ENCODE peak calls at places on chromosomes 2 and 18, in eight cellular contexts. M, F, I, U, N, Y, S and A are unnamed samples.

GRCh38 chr2:160406591-160407392 is 86.8 kb downstream of the RBMS1 start:
- DNase-seq in M (peak), F (no peak), I (peak), U (peak), N (peak), Y (no peak), S (no peak), A (peak)

GRCh38 chr2:1653137-1653789 is 91.1 kb downstream of the PXDN start:
- DNase-seq in M (peak), F (peak), I (no peak), U (peak), N (peak), Y (no peak), S (peak), A (peak)

GRCh38 chr2:238596571-238597551 is 170.1 kb downstream of the ASB1 start:
- DNase-seq in M (peak), F (peak), I (peak), U (peak), N (no peak), Y (no peak), S (peak), A (peak)

GRCh38 chr2:165863816-165864221 is 69.8 kb upstream of the GALNT3 start:
- DNase-seq in M (no peak), F (no peak), I (no peak), U (no peak), N (peak), Y (no peak), S (no peak), A (no peak)

GRCh38 chr2:222989431-222989830 is 62.6 kb upstream of the KCNE4 start:
- DNase-seq in M (no peak), F (no peak), I (no peak), U (no peak), N (no peak), Y (no peak), S (no peak), A (no peak)

GRCh38 chr2:170013802-170014551 is 164.0 kb upstream of the MYO3B start:
- DNase-seq in M (peak), F (no peak), I (no peak), U (no peak), N (no peak), Y (no peak), S (no peak), A (no peak)

GRCh38 chr2:107248932-107249331 is 363.0 kb upstream of the ST6GAL2 start:
- DNase-seq in M (no peak), F (no peak), I (no peak), U (no peak), N (no peak), Y (no peak), S (no peak), A (no peak)

GRCh38 chr18:66167829-66168463 is 417.1 kb downstream of the CDH7 start:
- DNase-seq in M (no peak), F (no peak), I (no peak), U (no peak), N (no peak), Y (no peak), S (no peak), A (no peak)

GRCh38 chr2:37529830-37530452 is 141.5 kb downstream of the CDC42EP3 start:
- DNase-seq in M (no peak), F (no peak), I (no peak), U (no peak), N (no peak), Y (no peak), S (no peak), A (peak)

GRCh38 chr2:236865052-236865451 is 220.6 kb upstream of the COPS8 start:
- DNase-seq in M (no peak), F (no peak), I (no peak), U (no peak), N (no peak), Y (no peak), S (no peak), A (no peak)